ENCODE peak calls at places on chromosomes 6 and 20, in ten cellular contexts. Z is Calu3, U is tibial artery, P is right lobe of liver, I is heart right ventricle, X is heart left ventricle, W is spleen, N is choroid plexus epithelial cell, T is dorsolateral prefrontal cortex, J is fibroblast of pulmonary artery. Q is an unnamed sample.

GRCh38 chr6:3500262-3501001 is 43.6 kb upstream of the SLC22A23 start:
- DNase-seq in I (no peak), Z (no peak), P (no peak), W (no peak), X (no peak), N (peak; percentile 75), J (no peak), T (no peak), U (no peak), Q (no peak)

GRCh38 chr6:76940186-76940585 is 523.1 kb downstream of the HTR1B start:
- DNase-seq in X (no peak), T (no peak), I (no peak), J (peak; percentile 51), W (no peak), U (no peak), Z (no peak), N (peak; percentile 8), P (no peak), Q (no peak)

GRCh38 chr6:16302721-16303552 is 64.5 kb downstream of the GMPR start:
- DNase-seq in W (no peak), I (no peak), J (no peak), P (no peak), Z (no peak), X (no peak), N (no peak), T (no peak), U (peak; percentile 46), Q (no peak)

GRCh38 chr20:43017241-43018030 is 172.3 kb downstream of the PTPRT start:
- DNase-seq in J (no peak), X (no peak), U (no peak), P (no peak), Z (no peak), W (no peak), I (no peak), T (no peak), N (no peak), Q (no peak)

GRCh38 chr6:19838442-19839236 is 1.5 kb downstream of the ID4 start:
- DNase-seq in Z (peak; percentile 69), W (no peak), T (no peak), X (peak; percentile 12), P (peak; percentile 45), J (peak; percentile 42), N (peak; percentile 23), I (peak; percentile 22), U (peak; percentile 73), Q (no peak)

GRCh38 chr6:170456886-170457698 is 96.0 kb downstream of the PSMB1 start:
- DNase-seq in I (no peak), X (no peak), U (no peak), N (peak; percentile 53), Z (no peak), J (no peak), W (peak; percentile 62), P (no peak), T (no peak), Q (no peak)

GRCh38 chr6:157238346-157238745 is 85.0 kb downstream of the TMEM242 start:
- DNase-seq in T (no peak), I (no peak), X (no peak), W (peak; percentile 8), J (no peak), N (no peak), U (peak; percentile 29), Z (no peak), P (no peak), Q (no peak)

GRCh38 chr6:46734867-46735719 is at the start of gene PLA2G7:
- DNase-seq in X (no peak), P (peak; percentile 41), T (peak; percentile 50), Z (peak; percentile 57), N (no peak), W (peak; percentile 79), I (peak; percentile 18), J (no peak), U (peak; percentile 65), Q (peak; percentile 44)

GRCh38 chr20:1045860-1046418 is 43.8 kb upstream of the RSPO4 start:
- DNase-seq in N (no peak), Z (no peak), J (no peak), P (no peak), I (no peak), T (no peak), U (no peak), W (no peak), X (no peak), Q (no peak)

GRCh38 chr6:29792123-29793035 is 35.2 kb upstream of the HLA-G start:
- DNase-seq in X (peak; percentile 64), U (peak; percentile 77), T (peak; percentile 57), J (peak; percentile 11), I (peak; percentile 74), Z (peak; percentile 50), W (peak; percentile 91), P (peak; percentile 80), N (peak; percentile 10), Q (peak; percentile 59)

GRCh38 chr20:57620274-57620990 is at the start of gene ZBP1:
- DNase-seq in U (peak; percentile 58), N (no peak), X (no peak), P (no peak), W (peak; percentile 92), Z (peak; percentile 49), I (no peak), T (no peak), J (no peak), Q (peak; percentile 53)

GRCh38 chr6:144659202-144659731 is 374.1 kb downstream of the UTRN start:
- DNase-seq in I (no peak), X (peak; percentile 20), Z (peak; percentile 25), T (no peak), P (no peak), W (no peak), N (peak; percentile 94), U (no peak), J (peak; percentile 86), Q (peak; percentile 48)

GRCh38 chr6:50330963-50331362 is 281.2 kb upstream of the DEFB112 start:
- DNase-seq in J (no peak), N (no peak), U (no peak), T (no peak), Z (no peak), W (no peak), I (no peak), X (no peak), P (no peak), Q (no peak)

DNA sequence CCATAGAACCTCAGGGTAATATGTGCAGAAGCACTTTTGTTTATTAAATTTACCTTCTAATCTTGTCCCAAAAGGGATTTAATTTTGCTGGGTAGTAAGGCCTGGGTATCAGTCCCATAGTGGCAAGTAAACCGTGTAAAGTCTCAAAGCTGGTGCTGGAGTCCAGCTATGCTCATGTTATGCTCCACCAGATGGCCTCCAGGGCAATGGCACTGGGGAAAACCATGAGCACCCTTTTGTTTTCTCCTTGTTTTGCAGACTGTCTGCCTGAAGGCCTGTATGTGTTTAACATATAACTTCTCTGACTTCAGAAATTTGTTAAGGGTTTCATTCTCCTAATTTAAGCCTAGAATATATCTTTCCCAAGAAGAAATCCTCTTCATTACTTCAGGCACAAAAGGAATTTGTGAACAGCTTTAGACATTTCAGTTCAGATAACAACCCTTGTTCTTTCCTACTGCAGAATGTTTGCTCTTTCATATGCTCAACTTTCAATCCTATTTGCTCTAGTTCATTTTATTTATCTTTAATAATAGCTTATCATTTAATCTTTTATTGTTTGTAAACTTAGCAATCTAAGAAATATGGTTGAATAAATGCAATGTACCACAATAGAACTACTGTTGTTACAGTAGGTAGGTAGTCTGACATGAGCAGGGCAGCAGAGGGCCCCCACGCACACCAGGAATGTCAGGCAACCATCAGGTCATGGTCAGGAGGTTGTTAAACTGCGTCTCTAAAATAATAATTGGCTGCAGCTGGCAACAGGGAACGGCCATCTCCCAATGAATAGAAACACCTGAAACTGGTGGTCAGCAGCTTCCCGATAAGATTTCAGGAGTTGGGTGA is 162.8 kb downstream of the TENT5A start:
- DNase-seq in W (no peak), I (peak; percentile 12), Z (no peak), N (peak; percentile 12), U (no peak), P (no peak), T (no peak), J (no peak), X (no peak), Q (no peak)
- TF ChIP-seq CTCF in W (no peak), I (no peak), Z (no peak), N (peak; percentile 19), U (no peak), P (no peak), T (no peak), J (no peak), X (no peak), Q (no peak)

GRCh38 chr6:6699741-6700367 is 111.3 kb downstream of the LY86 start:
- DNase-seq in X (peak; percentile 83), I (peak; percentile 52), W (no peak), N (peak; percentile 95), Z (peak; percentile 81), U (peak; percentile 80), J (peak; percentile 96), T (no peak), P (peak; percentile 53), Q (peak; percentile 69)
- TF ChIP-seq CTCF in X (no peak), I (no peak), W (no peak), N (peak; percentile 7), Z (no peak), U (no peak), J (no peak), T (no peak), P (no peak), Q (no peak)

DNA sequence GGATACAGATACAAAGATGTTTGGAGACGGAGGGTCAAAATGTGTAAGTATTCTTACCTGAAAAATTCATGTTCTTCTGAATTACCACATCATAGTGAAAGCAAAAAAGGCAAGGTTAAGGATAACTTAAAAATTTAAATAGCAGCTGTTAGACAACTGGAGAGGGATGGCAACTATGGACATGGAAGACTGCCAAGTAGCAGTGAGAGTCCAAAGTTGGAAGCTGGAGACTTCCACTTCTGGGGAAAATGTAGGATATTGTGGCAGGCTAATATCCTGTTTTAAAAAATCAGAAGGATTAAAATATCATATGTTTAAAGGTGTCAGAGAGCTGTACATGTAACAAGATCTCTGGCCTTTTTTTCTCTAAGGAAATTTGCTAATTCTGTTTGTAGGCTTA is 29.8 kb downstream of the SYCP2 start:
- DNase-seq in N (no peak), X (no peak), I (no peak), T (no peak), U (no peak), P (no peak), W (no peak), J (no peak), Z (no peak), Q (no peak)
- TF ChIP-seq CTCF in N (no peak), X (no peak), I (no peak), T (no peak), U (no peak), P (no peak), W (no peak), J (no peak), Z (no peak), Q (no peak)

DNA sequence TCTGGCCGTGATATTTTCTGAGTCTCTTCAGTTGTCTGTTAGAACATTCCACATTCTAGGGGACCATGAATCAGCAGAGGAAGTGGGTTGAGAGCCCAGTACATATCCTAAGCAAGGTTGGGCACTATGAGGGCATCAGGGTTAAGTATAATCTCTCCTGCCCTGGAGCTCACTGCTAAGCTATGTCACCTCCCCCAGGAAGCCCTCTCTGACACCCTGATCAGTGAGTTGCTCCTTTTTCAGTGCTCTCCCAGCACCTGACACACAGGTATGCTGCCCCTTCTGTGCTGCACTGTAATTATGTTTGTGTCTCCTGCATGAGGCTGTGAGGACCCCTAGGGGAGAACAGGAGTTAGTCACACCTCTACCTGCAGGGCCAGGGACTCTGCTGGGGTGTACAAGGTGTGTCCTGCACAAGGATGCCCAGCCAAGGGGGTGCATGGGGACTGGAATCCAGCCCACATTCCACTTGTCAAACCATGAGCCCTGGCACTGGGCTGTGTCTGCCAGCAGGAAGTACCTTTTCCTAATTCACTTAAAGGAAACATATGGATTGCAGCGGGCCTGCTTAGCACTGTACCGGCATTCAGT is 3.9 kb downstream of the RAB44 start:
- DNase-seq in N (no peak), Z (peak; percentile 52), T (no peak), P (no peak), U (peak; percentile 44), I (no peak), W (peak; percentile 64), J (no peak), X (no peak), Q (no peak)
- TF ChIP-seq CTCF in N (no peak), Z (peak; percentile 40), T (no peak), P (no peak), U (no peak), I (no peak), W (no peak), J (no peak), X (no peak), Q (no peak)